ENCODE peak calls at places on chromosomes 4 and X, in nine cellular contexts. B is psoas muscle, R is GM12865, X is brain microvascular endothelial cell, C is heart left ventricle, S is HFF-Myc, Q is HFFc6, F is neural crest cell, O is choroid plexus epithelial cell. A is an unnamed sample.

GRCh38 chr4:2290974-2291704 is 29.2 kb upstream of the MXD4 start:
- DNase-seq in B (no peak), R (peak; percentile 55), X (no peak), C (no peak), S (no peak), Q (no peak), F (no peak), O (no peak), A (peak; percentile 46)

GRCh38 chr4:152709675-152710438 is 30.1 kb upstream of the TMEM154 start:
- DNase-seq in B (no peak), R (peak; percentile 31), X (no peak), C (no peak), S (no peak), Q (no peak), F (no peak), O (peak; percentile 39), A (peak; percentile 67)

GRCh38 chr4:88705223-88705622 is 7.6 kb upstream of the NAP1L5 start:
- DNase-seq in B (no peak), R (no peak), X (no peak), C (no peak), S (no peak), Q (no peak), F (no peak), O (no peak), A (no peak)

GRCh38 chrX:48599341-48599740 is 2.0 kb downstream of the WDR13 start:
- DNase-seq in B (peak; percentile 57), R (no peak), X (no peak), C (no peak), S (no peak), Q (no peak), F (no peak), O (no peak), A (no peak)

GRCh38 chr4:77113069-77113468 is 37.3 kb upstream of the CCNI start:
- DNase-seq in B (no peak), R (no peak), X (no peak), C (no peak), S (no peak), Q (no peak), F (no peak), O (no peak), A (no peak)

GRCh38 chr4:1133033-1133432 is 19.7 kb upstream of the RNF212 start:
- DNase-seq in B (no peak), R (peak; percentile 20), X (no peak), C (no peak), S (no peak), Q (no peak), F (no peak), O (no peak), A (no peak)

GRCh38 chr4:83618431-83618830 is 82.5 kb downstream of the GPAT3 start:
- DNase-seq in B (peak; percentile 56), R (no peak), X (peak; percentile 60), C (peak; percentile 57), S (no peak), Q (peak; percentile 78), F (no peak), O (peak; percentile 81), A (no peak)

GRCh38 chrX:102345916-102346315 is 93.9 kb downstream of the NXF2B start:
- DNase-seq in B (peak; percentile 57), R (peak; percentile 41), X (peak; percentile 59), C (peak; percentile 25), S (no peak), Q (peak; percentile 22), F (peak; percentile 74), O (peak; percentile 55), A (peak; percentile 21)

GRCh38 chrX:137194164-137194563 is 160.4 kb upstream of the GPR101 start:
- DNase-seq in B (no peak), R (peak; percentile 33), X (peak; percentile 5), C (no peak), S (no peak), Q (no peak), F (peak; percentile 40), O (peak; percentile 24), A (peak; percentile 6)
- TF ChIP-seq CTCF in B (peak; percentile 39), R (peak; percentile 54), X (peak; percentile 20), C (no peak), S (peak; percentile 11), Q (peak; percentile 38), F (peak; percentile 67), O (peak; percentile 44), A (peak; percentile 32)

GRCh38 chr4:128858875-128859696 is 49.6 kb downstream of the JADE1 start:
- DNase-seq in B (no peak), R (no peak), X (peak; percentile 51), C (peak; percentile 54), S (no peak), Q (peak; percentile 66), F (no peak), O (peak; percentile 42), A (no peak)

GRCh38 chr4:128861856-128862518 is 52.5 kb downstream of the JADE1 start:
- DNase-seq in B (no peak), R (peak; percentile 19), X (no peak), C (no peak), S (no peak), Q (no peak), F (no peak), O (no peak), A (no peak)

GRCh38 chr4:128862608-128863313 is 53.3 kb downstream of the JADE1 start:
- DNase-seq in B (no peak), R (peak; percentile 80), X (no peak), C (no peak), S (no peak), Q (no peak), F (no peak), O (peak; percentile 23), A (peak; percentile 60)

GRCh38 chr4:128863314-128864075 is 54.0 kb downstream of the JADE1 start:
- DNase-seq in B (peak; percentile 84), R (peak; percentile 71), X (peak; percentile 51), C (peak; percentile 76), S (peak; percentile 56), Q (peak; percentile 62), F (peak; percentile 91), O (peak; percentile 82), A (peak; percentile 50)

DNA sequence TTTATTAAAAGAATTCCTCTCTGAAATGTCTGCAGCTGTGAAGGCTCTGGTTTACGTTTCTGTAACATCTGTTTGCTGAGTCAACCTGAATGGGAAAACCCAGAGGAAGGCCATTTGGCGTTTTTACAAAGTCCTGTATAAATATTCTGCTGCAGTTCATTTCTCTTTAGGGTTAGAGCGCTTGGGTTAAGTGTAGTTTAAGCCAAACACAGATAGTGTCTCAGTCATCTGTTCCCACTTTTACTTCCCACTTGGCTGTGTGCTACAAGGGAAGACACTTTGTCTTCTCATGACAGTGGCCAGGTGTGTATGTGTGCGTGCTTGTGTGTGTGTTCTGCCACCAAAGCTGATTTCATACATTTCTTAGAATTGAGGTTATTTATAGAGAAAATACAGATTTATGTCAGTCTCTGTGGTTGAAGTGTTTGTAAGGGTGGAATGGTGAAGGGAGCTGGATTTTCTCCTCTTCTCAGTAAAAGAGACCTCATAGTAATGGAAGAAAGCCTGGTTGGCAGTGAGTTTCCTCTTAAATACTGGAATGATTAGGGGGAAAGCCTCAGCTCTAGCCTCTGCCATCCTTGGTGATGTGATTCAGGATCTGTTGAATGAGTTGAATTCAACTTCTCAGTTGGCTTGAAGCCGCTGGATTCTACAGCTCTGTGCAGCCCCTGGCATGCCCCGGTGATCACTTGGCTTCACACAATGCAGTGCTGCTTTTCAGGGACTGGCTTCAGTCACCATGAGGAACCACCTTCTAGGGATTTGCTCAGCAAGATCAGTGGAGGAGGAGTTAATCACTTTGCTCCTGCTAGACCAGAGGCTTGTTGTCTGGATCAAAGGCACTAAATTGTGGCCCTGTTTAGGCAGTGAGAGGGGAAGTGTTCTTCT is 50.6 kb downstream of the JADE1 start:
- DNase-seq in B (no peak), R (peak; percentile 31), X (no peak), C (no peak), S (peak; percentile 73), Q (peak; percentile 33), F (no peak), O (peak; percentile 68), A (no peak)
- TF ChIP-seq CTCF in B (no peak), R (no peak), X (no peak), C (no peak), S (no peak), Q (no peak), F (no peak), O (no peak), A (no peak)

GRCh38 chr4:118351851-118352827 is 664 bp downstream of the PRSS12 start:
- DNase-seq in B (peak; percentile 56), R (peak; percentile 33), X (peak; percentile 12), C (no peak), S (no peak), Q (peak; percentile 67), F (peak; percentile 24), O (peak; percentile 41), A (peak; percentile 36)
- TF ChIP-seq CTCF in B (no peak), R (no peak), X (peak; percentile 21), C (no peak), S (no peak), Q (no peak), F (no peak), O (no peak), A (no peak)

GRCh38 chr4:16900325-16900724 is 1.9 kb upstream of the LDB2 start:
- DNase-seq in B (no peak), R (no peak), X (no peak), C (no peak), S (no peak), Q (no peak), F (no peak), O (no peak), A (no peak)

GRCh38 chr4:16897351-16897750 is 1.1 kb downstream of the LDB2 start:
- DNase-seq in B (no peak), R (no peak), X (no peak), C (no peak), S (no peak), Q (peak; percentile 12), F (no peak), O (peak; percentile 50), A (no peak)

GRCh38 chr4:16896871-16897270 is 1.6 kb downstream of the LDB2 start:
- DNase-seq in B (no peak), R (no peak), X (peak; percentile 37), C (no peak), S (peak; percentile 39), Q (peak; percentile 71), F (no peak), O (peak; percentile 87), A (no peak)

GRCh38 chr4:16894406-16894805 is 4.0 kb downstream of the LDB2 start:
- DNase-seq in B (no peak), R (no peak), X (no peak), C (no peak), S (no peak), Q (peak; percentile 59), F (no peak), O (no peak), A (no peak)

DNA sequence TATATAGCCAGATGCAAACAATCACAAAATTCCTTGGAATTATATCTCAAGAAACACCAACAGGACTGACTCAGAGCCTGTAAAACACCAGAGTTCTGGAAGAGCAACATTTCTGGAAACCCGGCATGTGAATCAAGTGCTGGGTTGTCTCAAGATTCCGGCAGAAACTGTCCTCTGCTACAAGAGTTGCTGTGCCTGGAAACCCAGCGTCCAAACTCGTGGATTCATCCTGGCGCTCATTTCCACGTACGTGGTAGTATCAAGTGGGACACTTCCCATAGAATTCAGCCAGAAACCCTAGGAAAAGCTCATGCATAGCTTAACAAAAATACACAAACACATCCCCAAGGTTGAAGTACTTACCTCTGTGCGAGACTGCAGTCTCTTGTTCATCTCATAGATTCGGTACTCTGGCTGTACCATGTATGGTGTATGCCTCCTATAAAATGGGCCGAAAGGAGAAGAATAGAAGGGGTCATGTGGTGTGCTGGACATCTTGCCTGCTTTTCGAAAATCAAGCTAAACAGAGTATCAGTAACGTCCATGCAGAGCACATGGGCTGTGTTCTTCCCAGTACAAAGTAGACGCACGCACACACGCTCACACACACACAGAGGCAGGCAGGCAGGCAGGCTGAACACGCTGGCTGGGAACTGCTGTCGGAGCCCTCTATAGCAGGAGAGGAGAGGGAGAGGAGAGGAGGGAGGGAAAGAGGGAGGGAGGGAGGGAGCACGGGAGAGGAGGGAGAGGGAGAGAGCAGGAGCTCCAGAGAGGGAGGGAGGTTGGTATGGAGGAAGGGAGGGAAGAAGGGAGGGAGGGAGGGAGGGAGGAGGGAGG is at the start of gene LDB2:
- DNase-seq in B (peak; percentile 67), R (peak; percentile 14), X (peak; percentile 72), C (peak; percentile 67), S (peak; percentile 66), Q (peak; percentile 81), F (peak; percentile 41), O (peak; percentile 91), A (no peak)
- TF ChIP-seq CTCF in B (no peak), R (no peak), X (no peak), C (no peak), S (no peak), Q (no peak), F (no peak), O (no peak), A (no peak)

A was measured in GM10248.